ENCODE peak calls at places on chromosomes 5 and 9, in five cellular contexts. V, R, Y, L and Q are unnamed samples.

GRCh38 chr5:58440882-58441281 is 19.0 kb downstream of the PLK2 start:
- DNase-seq in V (no peak), R (no peak), Y (no peak), L (no peak), Q (no peak)

GRCh38 chr5:153953411-153953810 is 85.3 kb downstream of the FAM114A2 start:
- DNase-seq in V (no peak), Y (no peak), R (no peak), L (no peak), Q (no peak)

GRCh38 chr9:137435980-137436760 is 5.0 kb downstream of the ENTPD8 start:
- DNase-seq in Y (peak), L (peak), V (peak), R (no peak), Q (no peak)

GRCh38 chr9:121744002-121744686 is 92.7 kb downstream of the DAB2IP start:
- DNase-seq in L (peak), V (peak), R (peak), Y (peak), Q (no peak)

GRCh38 chr9:124033348-124033747 is 21.8 kb downstream of the LHX2 start:
- DNase-seq in Y (peak), L (no peak), V (no peak), R (no peak), Q (no peak)

GRCh38 chr5:129803403-129803802 is 55.5 kb downstream of the MINAR2 start:
- DNase-seq in L (no peak), Y (no peak), R (no peak), V (no peak), Q (no peak)

GRCh38 chr5:31639488-31640011 is 619 bp downstream of the PDZD2 start:
- DNase-seq in R (peak), V (no peak), L (no peak), Y (no peak), Q (no peak)

GRCh38 chr5:178425621-178426068 is 164.5 kb downstream of the COL23A1 start:
- DNase-seq in L (no peak), Y (no peak), V (no peak), R (no peak), Q (no peak)

GRCh38 chr5:124948062-124948753 is 201.8 kb upstream of the ZNF608 start:
- DNase-seq in Y (no peak), L (no peak), R (no peak), V (no peak), Q (no peak)

GRCh38 chr5:154945695-154946301 is 4.9 kb downstream of the MRPL22 start:
- DNase-seq in V (no peak), R (peak), Y (no peak), L (no peak), Q (no peak)

GRCh38 chr5:135952683-135953082 is 2.1 kb downstream of the LECT2 start:
- DNase-seq in V (no peak), R (no peak), Y (no peak), L (no peak), Q (no peak)

GRCh38 chr5:84696651-84697050 is 312.0 kb upstream of the EDIL3 start:
- DNase-seq in Y (peak), R (no peak), L (no peak), V (no peak), Q (no peak)

GRCh38 chr9:13083973-13084528 is 195.4 kb downstream of the MPDZ start:
- DNase-seq in R (no peak), V (no peak), Y (no peak), L (no peak), Q (no peak)

GRCh38 chr9:97848582-97849237 is 4.3 kb upstream of the FOXE1 start:
- DNase-seq in R (peak), L (no peak), Y (no peak), V (no peak), Q (peak)

GRCh38 chr5:159826351-159827222 is 89.7 kb upstream of the ADRA1B start:
- DNase-seq in Y (no peak), V (no peak), R (no peak), L (no peak), Q (no peak)

GRCh38 chr9:76433406-76433805 is 25.6 kb upstream of the GCNT1 start:
- DNase-seq in V (no peak), L (no peak), Y (no peak), R (no peak), Q (no peak)

GRCh38 chr9:132670816-132671371 is 630 bp downstream of the GTF3C4 start:
- DNase-seq in R (peak), V (no peak), Y (peak), L (no peak), Q (no peak)

GRCh38 chr9:19162956-19163355 is 35.7 kb upstream of the PLIN2 start:
- DNase-seq in R (no peak), L (no peak), V (no peak), Y (peak), Q (no peak)

GRCh38 chr5:35745193-35745592 is 111.5 kb upstream of the IL7R start:
- DNase-seq in R (peak), V (no peak), Y (no peak), L (no peak), Q (no peak)

GRCh38 chr5:35785601-35786085 is 71.0 kb upstream of the IL7R start:
- DNase-seq in Y (no peak), R (no peak), V (no peak), L (no peak), Q (peak)

GRCh38 chr5:133029321-133029720 is 3.0 kb upstream of the ZCCHC10 start:
- DNase-seq in R (no peak), L (no peak), V (no peak), Y (no peak), Q (no peak)
- TF ChIP-seq POLR2AphosphoS5 in R (no peak), L (no peak), V (no peak), Y (no peak), Q (no peak)

GRCh38 chr9:81586786-81587185 is 102.6 kb downstream of the TLE1 start:
- DNase-seq in Y (no peak), V (no peak), R (no peak), L (no peak), Q (no peak)

GRCh38 chr9:81588148-81588874 is 101.0 kb downstream of the TLE1 start:
- DNase-seq in V (peak), R (no peak), Y (peak), L (no peak), Q (no peak)

GRCh38 chr9:81589392-81589791 is 100.0 kb downstream of the TLE1 start:
- DNase-seq in R (no peak), V (no peak), L (no peak), Y (no peak), Q (no peak)

GRCh38 chr9:81584099-81584498 is 105.2 kb downstream of the TLE1 start:
- DNase-seq in Y (no peak), L (no peak), V (no peak), R (no peak), Q (no peak)

GRCh38 chr9:81585191-81585763 is 104.1 kb downstream of the TLE1 start:
- DNase-seq in R (no peak), L (no peak), V (no peak), Y (no peak), Q (no peak)
- TF ChIP-seq POLR2AphosphoS5 in R (no peak), L (no peak), V (no peak), Y (peak), Q (no peak)

GRCh38 chr9:128457207-128457606 is 1.4 kb downstream of the ODF2 start:
- DNase-seq in R (peak), Y (no peak), V (no peak), L (no peak), Q (no peak)

GRCh38 chr9:128459011-128459410 is 3.2 kb downstream of the ODF2 start:
- DNase-seq in L (no peak), Y (no peak), V (no peak), R (no peak), Q (no peak)

GRCh38 chr9:128456613-128457061 is 831 bp downstream of the ODF2 start:
- DNase-seq in Y (peak), V (peak), R (peak), L (no peak), Q (peak)

GRCh38 chr9:128454991-128455390 is 815 bp upstream of the ODF2 start:
- DNase-seq in V (no peak), R (no peak), Y (no peak), L (no peak), Q (no peak)

DNA sequence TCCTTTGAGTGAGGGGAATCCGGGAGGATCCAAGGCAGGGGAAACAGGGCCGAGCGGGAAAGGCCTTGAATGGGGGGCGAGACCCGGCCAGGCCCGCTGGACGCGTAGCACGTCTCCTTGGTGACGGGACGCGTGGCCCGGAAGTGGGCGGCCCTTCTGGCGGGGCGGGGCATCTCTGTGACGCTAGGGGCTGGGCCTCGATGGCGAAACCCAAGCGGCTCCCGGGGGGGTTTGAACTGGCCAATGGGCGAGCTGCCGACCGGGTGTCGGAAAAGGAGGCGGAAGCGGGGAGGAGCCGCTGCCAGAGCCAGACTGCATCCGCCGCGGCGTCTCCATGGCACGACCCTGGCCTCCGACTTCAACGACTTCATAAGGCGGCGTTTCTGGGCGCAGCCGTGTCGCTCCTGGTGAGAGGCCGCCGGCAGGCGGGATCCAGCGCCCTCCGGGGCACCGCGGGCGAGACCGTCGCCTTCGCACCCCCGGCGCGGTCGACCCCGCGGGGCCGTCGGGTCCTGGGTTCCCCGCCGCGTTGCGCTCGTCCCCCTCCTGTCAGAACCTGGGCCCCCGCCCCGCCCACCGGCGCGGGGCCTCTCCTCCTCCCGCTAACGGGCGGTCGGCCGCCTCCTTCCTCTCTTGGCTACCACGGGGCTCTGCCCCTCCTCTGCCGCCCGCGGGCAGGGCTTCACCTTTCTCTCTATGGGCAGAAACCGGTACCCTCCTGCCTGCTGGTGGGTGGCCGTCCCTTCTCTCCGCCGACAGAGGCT is at the start of gene ODF2:
- DNase-seq in V (peak), Y (peak), L (peak), R (peak), Q (peak)
- TF ChIP-seq POLR2AphosphoS5 in V (peak), Y (peak), L (peak), R (peak), Q (peak)

GRCh38 chr5:443239-444151 is 519 bp downstream of the EXOC3 start:
- DNase-seq in Y (peak), V (no peak), R (no peak), L (no peak), Q (peak)

GRCh38 chr5:444226-444625 is 1.2 kb downstream of the EXOC3 start:
- DNase-seq in R (no peak), Y (peak), L (no peak), V (no peak), Q (no peak)

GRCh38 chr5:441996-442334 is 1.0 kb upstream of the EXOC3 start:
- DNase-seq in L (no peak), Y (no peak), R (no peak), V (no peak), Q (no peak)

GRCh38 chr5:440413-441180 is 2.4 kb upstream of the EXOC3 start:
- DNase-seq in Y (peak), R (no peak), L (no peak), V (no peak), Q (peak)

DNA sequence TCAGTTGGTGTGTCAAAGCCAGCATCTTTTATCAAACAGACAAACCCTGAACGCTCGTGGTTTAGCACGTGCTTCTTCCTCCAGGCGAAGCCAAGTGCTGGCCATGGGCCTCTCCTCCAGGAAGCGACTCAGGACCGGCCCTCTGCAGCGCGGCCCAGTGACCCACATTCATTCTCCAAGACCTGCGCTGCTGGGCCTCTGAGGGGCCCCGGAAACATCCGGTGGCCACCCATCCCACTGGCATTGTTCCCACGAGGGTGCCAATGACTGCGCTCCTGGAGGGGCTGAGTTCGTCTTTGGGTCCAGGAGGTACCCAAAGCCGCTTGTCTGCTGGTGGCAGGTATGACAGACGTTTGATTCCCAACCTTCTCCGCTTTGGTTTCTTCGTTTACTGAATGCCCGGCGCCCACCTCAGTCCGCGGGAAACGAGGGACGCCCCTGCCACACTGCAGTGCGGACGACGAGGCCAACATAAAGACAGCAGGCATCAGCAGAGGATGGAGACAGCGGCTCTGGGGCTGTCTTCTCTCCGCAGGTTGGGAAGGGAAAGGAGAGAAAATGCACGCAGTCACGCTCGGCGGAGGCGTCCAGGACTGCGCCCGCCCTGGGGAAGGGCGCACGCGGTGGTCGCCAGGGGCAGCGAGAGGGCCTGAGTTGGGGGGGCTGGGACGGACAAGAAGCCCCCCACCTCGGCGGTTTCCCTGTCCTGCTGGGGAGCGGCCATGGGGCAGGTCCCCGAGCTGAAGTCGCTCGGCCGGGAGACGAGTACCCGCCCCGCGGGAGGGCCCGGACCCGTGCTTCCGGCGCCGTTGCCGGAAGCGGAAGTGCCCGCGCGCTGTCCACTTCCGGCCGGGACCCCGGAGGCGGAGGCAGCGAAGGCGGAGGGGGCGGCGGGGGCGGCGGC is at the start of gene EXOC3:
- DNase-seq in L (no peak), Y (peak), V (peak), R (peak), Q (peak)
- TF ChIP-seq POLR2AphosphoS5 in L (peak), Y (peak), V (peak), R (peak), Q (no peak)

GRCh38 chr9:81317939-81318338 is 371.4 kb downstream of the TLE1 start:
- DNase-seq in V (no peak), L (no peak), R (no peak), Y (no peak), Q (no peak)
- TF ChIP-seq POLR2AphosphoS5 in V (no peak), L (no peak), R (no peak), Y (no peak), Q (no peak)

GRCh38 chr5:91850031-91850430 is 466.9 kb upstream of the ARRDC3 start:
- DNase-seq in Y (no peak), L (no peak), R (no peak), V (no peak), Q (no peak)
- TF ChIP-seq POLR2AphosphoS5 in Y (no peak), L (no peak), R (no peak), V (no peak), Q (no peak)

DNA sequence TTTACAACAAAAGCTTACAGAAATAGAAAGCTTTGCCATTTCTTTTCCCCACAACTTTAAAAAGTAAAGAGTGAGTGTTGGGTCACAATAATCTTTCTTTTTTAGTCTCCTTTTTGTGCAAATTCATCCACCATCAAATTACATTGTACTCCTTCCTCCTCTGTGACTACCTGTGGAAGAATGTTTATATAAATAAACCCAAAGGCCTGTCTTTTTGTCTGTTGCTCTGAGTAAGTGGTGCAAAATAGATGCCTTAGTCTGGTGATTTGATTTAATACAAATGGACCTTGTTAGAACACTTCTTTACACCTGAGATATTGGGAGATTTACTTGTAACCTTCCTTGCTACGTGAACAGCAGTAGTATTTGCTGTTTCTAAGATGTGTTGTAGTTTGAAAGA is 53.5 kb upstream of the TAF11L2 start:
- DNase-seq in V (no peak), L (no peak), R (no peak), Y (no peak), Q (no peak)
- TF ChIP-seq POLR2AphosphoS5 in V (no peak), L (no peak), R (no peak), Y (no peak), Q (no peak)